ENCODE peak calls at places on chromosomes 1 and 21, in four cellular contexts. A is endothelial cell of umbilical vein, D is GM12878, E is K562. R is an unnamed sample.

GRCh38 chr1:228453022-228453560 is 34.1 kb upstream of the RNF187 start:
- DNase-seq in E (no peak), D (no peak), A (no peak), R (no peak)

GRCh38 chr21:33541105-33541711 is 709 bp downstream of the GART start:
- DNase-seq in D (peak), A (no peak), E (no peak), R (peak)

GRCh38 chr1:201882665-201883132 is 6.0 kb upstream of the SHISA4 start:
- DNase-seq in A (no peak), D (peak), E (peak), R (peak)

GRCh38 chr1:231231511-231231910 is 9.5 kb upstream of the GNPAT start:
- DNase-seq in D (no peak), E (no peak), A (no peak), R (no peak)

GRCh38 chr1:157226739-157227138 is 88.5 kb upstream of the ETV3 start:
- DNase-seq in D (no peak), E (no peak), A (no peak), R (no peak)

GRCh38 chr21:38958940-38959685 is 153.4 kb downstream of the ETS2 start:
- DNase-seq in E (no peak), D (no peak), A (no peak), R (peak)

GRCh38 chr1:115184951-115185331 is 95.6 kb upstream of the TSPAN2 start:
- DNase-seq in A (no peak), E (no peak), D (no peak), R (peak)

GRCh38 chr1:85334962-85335361 is 58.5 kb upstream of the BCL10 start:
- DNase-seq in E (no peak), D (no peak), A (no peak), R (peak)

GRCh38 chr1:1171551-1172340 is 1.9 kb upstream of the TTLL10 start:
- DNase-seq in D (no peak), E (peak), A (no peak), R (no peak)

GRCh38 chr1:193183019-193183643 is 3.3 kb downstream of the B3GALT2 start:
- DNase-seq in E (peak), D (no peak), A (peak), R (peak)

GRCh38 chr21:42002421-42002958 is 7.7 kb downstream of the ZBTB21 start:
- DNase-seq in E (no peak), A (no peak), D (peak), R (peak)

GRCh38 chr1:53754484-53755312 is 15.7 kb upstream of the GLIS1 start:
- DNase-seq in A (peak), E (peak), D (no peak), R (peak)

GRCh38 chr1:206002833-206003532 is at the start of gene RAB7B:
- DNase-seq in A (no peak), D (no peak), E (no peak), R (peak)

GRCh38 chr1:223670458-223671159 is 5.1 kb upstream of the CAPN8 start:
- DNase-seq in E (peak), A (peak), D (no peak), R (peak)

GRCh38 chr1:51627672-51628071 is 10.8 kb downstream of the OSBPL9 start:
- DNase-seq in E (no peak), D (no peak), A (peak), R (peak)

GRCh38 chr21:37622755-37623543 is 256.4 kb downstream of the DYRK1A start:
- DNase-seq in E (no peak), D (no peak), A (peak), R (no peak)

GRCh38 chr1:156744344-156744743 is 3.5 kb upstream of the MRPL24 start:
- DNase-seq in D (no peak), E (no peak), A (no peak), R (no peak)

GRCh38 chr1:232352366-232352765 is 277.6 kb downstream of the SIPA1L2 start:
- DNase-seq in A (no peak), E (no peak), D (no peak), R (no peak)

GRCh38 chr1:78688701-78689100 is 39.1 kb downstream of the IFI44 start:
- DNase-seq in E (no peak), A (peak), D (no peak), R (peak)

GRCh38 chr1:203559523-203559922 is 65.6 kb downstream of the OPTC start:
- DNase-seq in E (no peak), A (no peak), D (no peak), R (peak)

GRCh38 chr21:22351076-22351475 is 1352.9 kb downstream of the NCAM2 start:
- DNase-seq in D (no peak), E (no peak), A (no peak), R (no peak)

GRCh38 chr1:226660410-226661182 is 78.5 kb downstream of the ITPKB start:
- DNase-seq in D (no peak), E (no peak), A (peak), R (no peak)

GRCh38 chr21:45545691-45546531 is 3.7 kb upstream of the SLC19A1 start:
- DNase-seq in E (no peak), D (no peak), A (no peak), R (no peak)

GRCh38 chr1:201731142-201731541 is 97.8 kb upstream of the IPO9 start:
- DNase-seq in A (no peak), E (no peak), D (no peak), R (no peak)

GRCh38 chr1:107867892-107868291 is 97.1 kb downstream of the VAV3 start:
- DNase-seq in D (no peak), A (no peak), E (no peak), R (no peak)

GRCh38 chr1:27402349-27402754 is 9.9 kb downstream of the GPR3 start:
- DNase-seq in A (peak), E (no peak), D (no peak), R (peak)

GRCh38 chr1:217211484-217211883 is 419.4 kb downstream of the GPATCH2 start:
- DNase-seq in E (no peak), A (no peak), D (no peak), R (no peak)

GRCh38 chr21:42309753-42310213 is 5.4 kb downstream of the TFF3 start:
- DNase-seq in D (no peak), E (peak), A (peak), R (peak)

GRCh38 chr1:88780485-88780884 is 96.4 kb downstream of the PKN2 start:
- DNase-seq in A (no peak), D (no peak), E (no peak), R (no peak)

GRCh38 chr21:45151484-45152115 is 77.2 kb downstream of the ADARB1 start:
- DNase-seq in A (no peak), E (no peak), D (no peak), R (no peak)

GRCh38 chr1:64309468-64309867 is 106.0 kb downstream of the UBE2U start:
- DNase-seq in A (no peak), D (no peak), E (no peak), R (no peak)

GRCh38 chr1:110433803-110434202 is 17.1 kb upstream of the PROK1 start:
- DNase-seq in D (no peak), E (peak), A (no peak), R (peak)

GRCh38 chr1:68449901-68450300 is at the start of gene RPE65:
- DNase-seq in E (no peak), D (no peak), A (no peak), R (no peak)

GRCh38 chr1:46131727-46132528 is 501 bp downstream of the PIK3R3 start:
- DNase-seq in E (peak), A (peak), D (no peak), R (peak)

GRCh38 chr1:204149107-204149506 is 2.7 kb downstream of the ETNK2 start:
- DNase-seq in E (no peak), A (no peak), D (no peak), R (no peak)

GRCh38 chr21:45992311-45993209 is 11.0 kb downstream of the COL6A1 start:
- DNase-seq in D (no peak), E (no peak), A (no peak), R (no peak)

GRCh38 chr1:70041317-70042045 is 163.9 kb downstream of the LRRC40 start:
- DNase-seq in E (peak), D (no peak), A (no peak), R (no peak)

DNA sequence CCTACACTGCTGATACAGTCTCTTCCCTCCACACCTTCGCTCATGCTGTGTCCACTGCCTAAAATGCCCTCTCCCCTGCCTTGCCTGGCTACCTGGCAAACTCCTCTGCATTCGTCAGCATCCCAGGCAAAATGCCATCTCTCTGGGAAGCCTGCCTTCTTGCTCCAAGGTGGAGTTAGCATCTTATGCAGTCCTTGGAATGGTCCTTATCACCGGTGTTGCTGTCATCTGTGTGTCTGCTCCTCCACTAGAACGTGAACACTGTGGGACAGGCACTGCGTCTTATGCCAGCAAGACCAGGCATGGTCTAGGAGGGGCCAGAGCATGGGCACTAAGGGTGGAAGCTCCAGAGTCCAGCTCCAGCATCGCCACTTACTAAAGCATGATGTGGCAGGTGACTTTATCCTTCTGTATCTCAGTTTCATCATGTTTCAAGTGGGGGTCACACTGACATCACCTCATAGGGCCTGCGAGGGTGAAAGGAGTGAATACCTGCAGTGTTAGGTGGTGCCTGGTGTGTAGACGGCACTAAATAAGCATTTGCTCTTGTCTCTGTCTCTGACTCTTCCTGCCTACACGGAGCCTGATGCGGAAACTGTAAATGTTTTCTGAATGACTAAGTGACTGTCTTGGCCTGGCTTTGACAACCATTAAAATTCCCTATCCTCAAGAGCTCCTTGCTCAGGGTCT is 211.7 kb downstream of the MATN1 start:
- DNase-seq in A (no peak), E (no peak), D (no peak), R (peak)
- TF ChIP-seq FOS in A (no peak), E (no peak), D (no peak), R (no peak)

GRCh38 chr21:34935452-34935851 is 113.7 kb downstream of the RUNX1 start:
- DNase-seq in A (no peak), D (no peak), E (no peak), R (no peak)
- TF ChIP-seq FOS in A (no peak), D (no peak), E (no peak), R (no peak)

GRCh38 chr1:31683997-31684396 is 19.8 kb downstream of the COL16A1 start:
- DNase-seq in D (no peak), A (no peak), E (peak), R (no peak)
- TF ChIP-seq FOS in D (no peak), A (no peak), E (no peak), R (no peak)

GRCh38 chr1:2786329-2787162 is 14.9 kb downstream of the TTC34 start:
- DNase-seq in A (peak), E (peak), D (no peak), R (no peak)

GRCh38 chr1:2787163-2787911 is 14.2 kb downstream of the TTC34 start:
- DNase-seq in A (no peak), E (no peak), D (no peak), R (no peak)

GRCh38 chr1:2789164-2789985 is 12.1 kb downstream of the TTC34 start:
- DNase-seq in D (no peak), E (no peak), A (no peak), R (no peak)

GRCh38 chr1:2789986-2790581 is 11.4 kb downstream of the TTC34 start:
- DNase-seq in E (no peak), A (no peak), D (no peak), R (no peak)

GRCh38 chr1:2788506-2789163 is 12.9 kb downstream of the TTC34 start:
- DNase-seq in E (no peak), A (no peak), D (no peak), R (no peak)
- TF ChIP-seq FOS in E (no peak), A (no peak), D (no peak), R (no peak)

GRCh38 chr1:172090511-172090817 is 249.2 kb downstream of the DNM3 start:
- DNase-seq in E (no peak), A (no peak), D (no peak), R (no peak)

GRCh38 chr1:172085372-172085771 is 244.1 kb downstream of the DNM3 start:
- DNase-seq in A (no peak), E (no peak), D (no peak), R (no peak)

GRCh38 chr1:172086137-172086536 is 244.8 kb downstream of the DNM3 start:
- DNase-seq in D (no peak), E (no peak), A (no peak), R (no peak)

GRCh38 chr1:172095831-172096230 is 254.5 kb downstream of the DNM3 start:
- DNase-seq in A (no peak), D (no peak), E (no peak), R (no peak)

DNA sequence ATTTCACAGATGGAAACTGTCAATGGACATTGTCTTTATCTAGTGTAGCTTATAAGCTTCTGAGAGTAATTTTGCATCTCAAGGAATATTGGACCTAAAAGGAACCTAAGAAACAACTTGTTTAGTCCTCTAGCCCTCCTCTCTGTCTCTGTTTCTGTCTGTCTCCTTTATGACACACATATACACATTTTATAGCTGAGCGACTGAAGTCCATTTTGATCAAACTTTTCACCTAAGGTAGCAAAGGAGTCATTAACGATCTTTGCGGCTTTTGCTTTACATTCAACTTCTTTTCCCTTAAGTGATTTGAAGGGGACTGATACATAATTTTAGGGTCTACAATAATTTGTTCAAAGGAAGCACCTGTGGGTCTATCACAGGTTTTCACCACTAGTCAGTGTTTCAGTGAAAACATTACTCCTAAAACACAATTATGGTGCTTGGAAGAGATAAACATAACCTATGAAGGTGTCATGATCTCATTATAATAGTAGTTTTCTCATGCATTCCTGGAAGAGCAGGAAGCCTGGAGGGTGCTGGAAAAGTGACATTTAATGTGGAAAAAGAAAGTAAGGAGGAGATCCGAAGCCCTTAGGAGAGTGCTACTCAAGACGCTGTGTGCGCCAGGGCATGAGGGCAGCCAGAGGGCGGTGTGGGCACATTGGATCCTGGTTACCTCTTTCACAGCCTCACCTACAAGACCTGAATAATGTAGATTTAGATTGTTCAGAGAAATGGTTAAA is 248.6 kb downstream of the DNM3 start:
- DNase-seq in D (peak), A (peak), E (no peak), R (peak)
- TF ChIP-seq FOS in D (no peak), A (no peak), E (no peak), R (no peak)

GRCh38 chr1:159076753-159077656 is at the start of gene AIM2:
- DNase-seq in D (peak), E (peak), A (no peak), R (no peak)
- TF ChIP-seq FOS in D (no peak), E (no peak), A (no peak), R (no peak)

DNA sequence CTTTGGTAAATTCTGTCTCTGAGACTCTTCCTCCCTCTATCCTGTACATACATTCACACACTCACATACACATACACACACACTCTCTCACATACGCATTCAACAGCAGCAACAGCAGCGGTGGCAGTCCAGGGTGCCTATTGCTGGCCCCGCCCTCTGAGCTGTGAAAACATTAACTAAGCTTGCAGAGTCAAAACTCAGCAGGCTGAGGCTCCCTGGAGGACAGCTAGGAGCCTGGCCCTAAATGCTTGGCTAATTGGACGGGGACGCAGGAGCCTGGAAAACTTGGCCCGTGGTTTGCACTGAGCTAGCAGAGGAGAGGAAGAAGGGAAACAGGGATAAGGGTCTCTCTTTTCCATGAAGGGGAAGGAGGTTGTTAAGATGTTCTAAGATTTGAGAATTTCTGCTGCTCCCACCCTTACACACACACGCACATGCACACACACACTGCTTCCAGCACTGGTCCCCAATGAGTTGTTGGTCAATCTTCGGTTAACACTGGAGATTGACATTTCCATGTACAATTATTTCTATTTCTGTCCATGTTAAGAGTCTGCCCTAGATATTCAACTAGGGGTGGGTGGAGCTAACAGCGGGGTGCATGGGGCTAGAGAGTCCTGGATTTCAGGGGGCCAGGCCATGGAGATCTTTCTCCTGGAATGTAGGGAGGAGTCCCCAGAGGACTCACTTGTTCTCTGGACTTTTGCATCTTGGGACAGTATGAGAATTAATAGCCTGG is 94.2 kb downstream of the PLXNA2 start:
- DNase-seq in D (no peak), A (no peak), E (no peak), R (no peak)
- TF ChIP-seq FOS in D (no peak), A (no peak), E (no peak), R (no peak)

GRCh38 chr21:34621434-34622000 is 6.6 kb upstream of the RCAN1 start:
- DNase-seq in A (no peak), E (no peak), D (no peak), R (no peak)
- TF ChIP-seq FOS in A (no peak), E (no peak), D (no peak), R (no peak)

GRCh38 chr1:41670558-41670957 is 186.1 kb upstream of the EDN2 start:
- DNase-seq in E (no peak), A (no peak), D (no peak), R (peak)
- TF ChIP-seq FOS in E (no peak), A (no peak), D (no peak), R (peak)

GRCh38 chr1:244354810-244355278 is 96.9 kb downstream of the ADSS2 start:
- DNase-seq in D (no peak), A (no peak), E (no peak), R (peak)

GRCh38 chr1:244350027-244350426 is 101.7 kb downstream of the ADSS2 start:
- DNase-seq in A (no peak), D (peak), E (no peak), R (no peak)

GRCh38 chr1:244356371-244356770 is 95.3 kb downstream of the ADSS2 start:
- DNase-seq in D (no peak), A (no peak), E (no peak), R (no peak)

GRCh38 chr1:244352156-244352830 is 99.4 kb downstream of the ADSS2 start:
- DNase-seq in D (no peak), E (no peak), A (no peak), R (no peak)

DNA sequence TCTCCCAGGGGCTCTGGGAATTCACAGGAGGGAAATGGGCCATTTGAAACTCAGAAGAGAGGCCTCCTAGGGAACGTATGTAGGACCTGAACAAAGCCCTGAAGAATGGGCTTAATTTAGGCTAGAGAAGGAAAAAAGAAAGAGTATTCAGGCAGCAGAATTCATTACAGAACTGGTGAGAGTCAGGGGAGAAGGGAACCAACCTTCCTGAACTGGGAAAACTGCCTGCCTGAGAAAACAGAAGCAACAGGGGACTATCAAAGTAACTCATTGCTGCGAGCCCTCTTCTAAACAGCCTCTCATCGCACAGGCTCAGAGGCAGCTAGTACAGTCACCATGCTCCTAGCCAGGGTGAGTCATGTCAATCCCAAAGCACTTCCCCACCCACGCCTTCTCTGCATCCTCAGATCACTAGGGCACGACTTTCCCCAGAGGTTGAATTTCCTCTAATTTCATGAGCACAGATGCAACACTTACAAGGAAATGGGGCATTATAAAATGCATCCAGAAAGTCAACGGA is 98.1 kb downstream of the ADSS2 start:
- DNase-seq in A (peak), D (no peak), E (peak), R (peak)
- TF ChIP-seq FOS in A (peak), D (no peak), E (peak), R (peak)

R was measured in IMR-90.